ENCODE peak calls at places on chromosome 6, in nine cellular contexts. X is fibroblast of lung; A is tibial artery; S is PC-9; V is dorsolateral prefrontal cortex; U is right lobe of liver; Y is PC-3; M is CD8-positive, alpha-beta memory T cell; J is heart right ventricle. G is an unnamed sample.
A peak's percentile ranks its signal among the peaks of the same experiment; 100 is the strongest.

GRCh38 chr6:35603326-35604202 is 85.2 kb downstream of the FKBP5 start:
- DNase-seq in M (no peak), A (peak; percentile 26), Y (peak; percentile 67), U (no peak), J (no peak), V (no peak), S (peak; percentile 67), X (peak; percentile 36), G (no peak)

GRCh38 chr6:42420741-42421140 is 31.0 kb downstream of the TRERF1 start:
- DNase-seq in S (no peak), X (no peak), M (no peak), V (no peak), J (no peak), A (no peak), U (no peak), Y (no peak), G (no peak)

GRCh38 chr6:97963148-97963680 is 680.2 kb upstream of the MMS22L start:
- DNase-seq in U (no peak), Y (peak; percentile 62), V (no peak), M (no peak), J (no peak), S (no peak), X (peak; percentile 82), A (no peak), G (peak; percentile 74)

GRCh38 chr6:128597956-128598355 is 77.6 kb upstream of the PTPRK start:
- DNase-seq in M (no peak), A (no peak), Y (peak; percentile 47), J (no peak), X (peak; percentile 26), S (peak; percentile 48), V (no peak), U (no peak), G (no peak)

GRCh38 chr6:82419859-82420258 is 56.2 kb downstream of the TPBG start:
- DNase-seq in V (no peak), A (no peak), Y (peak; percentile 51), U (no peak), S (no peak), J (no peak), M (no peak), X (peak; percentile 5), G (no peak)

GRCh38 chr6:149963212-149963461 is 606 bp upstream of the ULBP1 start:
- DNase-seq in X (peak; percentile 55), J (no peak), M (no peak), U (no peak), Y (peak; percentile 58), V (no peak), S (peak; percentile 68), A (no peak), G (no peak)

GRCh38 chr6:46051962-46052361 is 36.3 kb upstream of the CLIC5 start:
- DNase-seq in V (no peak), M (no peak), S (no peak), X (peak; percentile 69), U (no peak), J (no peak), A (no peak), Y (no peak), G (no peak)

GRCh38 chr6:29474996-29475395 is 12.8 kb downstream of the MAS1L start:
- DNase-seq in J (no peak), X (no peak), M (no peak), Y (no peak), V (no peak), U (no peak), S (no peak), A (no peak), G (no peak)

GRCh38 chr6:137043710-137044365 is 927 bp downstream of the IL20RA start:
- DNase-seq in Y (peak; percentile 55), U (no peak), V (no peak), S (peak; percentile 57), A (no peak), J (no peak), X (peak; percentile 48), M (no peak), G (no peak)

GRCh38 chr6:137046871-137047412 is 2.2 kb upstream of the IL20RA start:
- DNase-seq in U (no peak), V (no peak), J (no peak), M (no peak), Y (no peak), X (no peak), S (no peak), A (no peak), G (no peak)

GRCh38 chr6:137045221-137045789 is 540 bp upstream of the IL20RA start:
- DNase-seq in U (no peak), V (no peak), Y (peak; percentile 47), M (no peak), J (no peak), S (no peak), X (no peak), A (no peak), G (no peak)

GRCh38 chr6:137040393-137040792 is 4.4 kb downstream of the IL20RA start:
- DNase-seq in M (no peak), A (no peak), X (no peak), S (no peak), V (no peak), U (no peak), J (no peak), Y (no peak), G (no peak)

DNA sequence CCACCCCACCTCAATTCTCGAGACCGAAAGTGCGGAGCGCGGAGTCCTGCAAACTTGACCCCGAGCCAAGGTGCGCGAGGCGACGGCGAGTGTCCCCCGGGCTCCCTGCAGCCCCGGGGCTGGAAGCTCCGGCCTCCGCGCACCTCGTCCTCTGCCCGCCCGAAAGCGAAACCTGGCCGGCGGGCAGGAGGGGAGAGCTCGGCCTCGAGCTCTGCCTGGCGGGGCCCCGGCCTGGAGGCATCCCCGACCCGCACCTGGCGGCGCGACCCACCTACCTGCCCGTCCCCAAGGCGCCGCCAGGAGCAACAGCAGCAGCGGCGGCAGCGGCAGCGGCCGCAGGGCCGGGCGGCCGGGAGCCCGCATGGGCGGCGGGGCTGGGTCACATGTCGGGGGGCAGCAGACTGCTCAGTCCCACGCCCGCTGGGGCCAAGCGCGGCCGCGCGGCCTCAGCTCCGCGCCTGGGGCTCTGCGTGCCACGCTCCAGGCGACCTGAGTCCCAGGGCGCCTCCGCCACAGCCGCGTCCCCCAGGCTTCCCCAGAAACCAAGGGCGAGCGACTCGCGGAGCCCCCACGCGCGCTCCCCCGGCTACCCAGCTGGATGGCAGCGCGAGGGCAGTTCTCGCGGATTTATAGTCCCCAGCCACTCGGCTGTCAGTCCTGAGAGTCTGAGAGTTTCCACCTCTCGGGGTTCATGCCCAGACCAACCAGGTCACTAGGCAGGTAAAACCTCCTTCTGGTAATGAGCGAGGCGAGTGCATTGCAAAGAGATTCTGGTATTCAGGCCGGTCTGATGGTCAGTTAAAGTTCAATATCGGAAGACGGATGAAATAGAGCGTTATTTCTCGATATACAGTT is at the start of gene IL20RA:
- DNase-seq in X (peak; percentile 14), A (no peak), M (no peak), Y (peak; percentile 38), J (peak; percentile 21), S (peak; percentile 61), V (peak; percentile 44), U (peak; percentile 48), G (no peak)
- H3K4me3 ChIP-seq in X (peak within 1 kb of the TSS; percentile 93), A (peak within 1 kb of the TSS; percentile 57), M (peak within 1 kb of the TSS; percentile 25), Y (peak within 1 kb of the TSS; percentile 72), J (peak within 1 kb of the TSS; percentile 67), S (peak within 1 kb of the TSS; percentile 84), V (peak within 1 kb of the TSS; percentile 68), U (peak within 1 kb of the TSS; percentile 49), G (peak within 1 kb of the TSS; percentile 64)

GRCh38 chr6:21604081-21604480 is 10.5 kb downstream of the SOX4 start:
- DNase-seq in M (no peak), A (no peak), U (no peak), J (no peak), X (no peak), V (no peak), Y (no peak), S (no peak), G (no peak)

GRCh38 chr6:21601341-21601740 is 7.8 kb downstream of the SOX4 start:
- DNase-seq in X (no peak), S (no peak), V (no peak), J (no peak), A (no peak), U (no peak), Y (no peak), M (no peak), G (no peak)

GRCh38 chr6:21601932-21602390 is 8.4 kb downstream of the SOX4 start:
- DNase-seq in M (no peak), S (no peak), A (no peak), X (no peak), J (no peak), U (no peak), Y (no peak), V (no peak), G (no peak)

GRCh38 chr6:21599074-21599639 is 5.6 kb downstream of the SOX4 start:
- DNase-seq in X (no peak), Y (no peak), S (no peak), U (no peak), A (no peak), V (no peak), J (no peak), M (no peak), G (no peak)

GRCh38 chr6:21603516-21603952 is 10.0 kb downstream of the SOX4 start:
- DNase-seq in X (no peak), J (no peak), M (no peak), U (no peak), V (no peak), S (no peak), A (no peak), Y (no peak), G (no peak)
- H3K4me3 ChIP-seq in X (no peak overlapping the region), J (no peak overlapping the region), M (no peak overlapping the region), U (no peak overlapping the region), V (no peak overlapping the region), S (no peak overlapping the region), A (no peak overlapping the region), Y (no peak overlapping the region), G (no peak overlapping the region)

DNA sequence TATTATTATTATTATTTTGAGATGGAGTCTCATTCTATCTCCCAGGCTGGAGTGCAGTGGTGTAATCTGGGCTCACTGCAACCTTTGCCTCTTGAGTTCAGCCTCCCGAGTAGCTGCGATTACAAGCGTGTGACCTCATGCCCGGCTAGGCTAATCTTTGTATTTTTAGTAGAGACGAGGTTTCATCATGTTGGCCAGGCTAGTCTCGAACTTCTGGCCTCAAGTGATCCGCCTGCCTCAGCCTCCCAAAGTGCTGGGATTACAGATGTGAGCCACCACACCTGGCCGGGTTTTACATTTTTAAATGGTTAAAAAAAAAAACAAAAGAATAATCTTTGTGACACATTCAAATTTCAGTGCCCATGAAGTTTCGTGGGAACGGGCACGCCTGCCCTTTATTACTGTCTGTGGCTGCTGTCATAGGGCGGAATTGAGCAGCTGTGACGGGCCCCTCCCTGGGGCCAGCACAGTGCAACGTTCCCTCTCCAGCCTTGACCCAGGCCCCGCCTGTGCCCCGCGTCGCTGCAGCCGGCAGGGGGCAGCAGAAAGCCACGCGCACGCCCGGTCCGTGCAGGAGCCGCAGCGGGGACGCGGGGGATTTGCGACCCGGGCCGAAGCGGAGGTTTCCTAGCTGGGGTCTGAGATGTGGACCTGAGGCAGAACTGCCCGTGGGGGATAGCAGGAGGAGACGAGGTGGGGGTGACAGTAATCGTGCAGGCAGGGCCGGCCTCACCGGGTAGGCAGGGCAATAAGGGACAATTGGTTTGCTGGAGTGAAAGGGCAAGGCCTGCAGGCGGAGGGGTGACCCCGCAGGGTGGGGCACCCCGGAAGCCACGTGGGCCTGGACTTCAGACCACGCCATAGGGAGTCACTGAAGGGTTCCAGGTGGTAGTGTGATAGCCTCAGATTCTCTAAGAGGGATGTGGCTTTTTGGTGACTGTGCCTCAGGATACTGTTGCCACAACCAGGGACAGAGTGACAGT is 54.3 kb downstream of the SYTL3 start:
- DNase-seq in A (peak; percentile 69), V (peak; percentile 85), U (peak; percentile 84), S (peak; percentile 88), Y (peak; percentile 68), X (peak; percentile 36), M (peak; percentile 77), J (peak; percentile 75), G (no peak)
- H3K4me3 ChIP-seq in A (peak overlapping the region; percentile 40), V (peak overlapping the region; percentile 46), U (peak overlapping the region; percentile 38), S (peak overlapping the region; percentile 46), Y (peak overlapping the region; percentile 63), X (peak overlapping the region; percentile 43), M (peak overlapping the region; percentile 62), J (peak overlapping the region; percentile 26), G (peak overlapping the region; percentile 33)

DNA sequence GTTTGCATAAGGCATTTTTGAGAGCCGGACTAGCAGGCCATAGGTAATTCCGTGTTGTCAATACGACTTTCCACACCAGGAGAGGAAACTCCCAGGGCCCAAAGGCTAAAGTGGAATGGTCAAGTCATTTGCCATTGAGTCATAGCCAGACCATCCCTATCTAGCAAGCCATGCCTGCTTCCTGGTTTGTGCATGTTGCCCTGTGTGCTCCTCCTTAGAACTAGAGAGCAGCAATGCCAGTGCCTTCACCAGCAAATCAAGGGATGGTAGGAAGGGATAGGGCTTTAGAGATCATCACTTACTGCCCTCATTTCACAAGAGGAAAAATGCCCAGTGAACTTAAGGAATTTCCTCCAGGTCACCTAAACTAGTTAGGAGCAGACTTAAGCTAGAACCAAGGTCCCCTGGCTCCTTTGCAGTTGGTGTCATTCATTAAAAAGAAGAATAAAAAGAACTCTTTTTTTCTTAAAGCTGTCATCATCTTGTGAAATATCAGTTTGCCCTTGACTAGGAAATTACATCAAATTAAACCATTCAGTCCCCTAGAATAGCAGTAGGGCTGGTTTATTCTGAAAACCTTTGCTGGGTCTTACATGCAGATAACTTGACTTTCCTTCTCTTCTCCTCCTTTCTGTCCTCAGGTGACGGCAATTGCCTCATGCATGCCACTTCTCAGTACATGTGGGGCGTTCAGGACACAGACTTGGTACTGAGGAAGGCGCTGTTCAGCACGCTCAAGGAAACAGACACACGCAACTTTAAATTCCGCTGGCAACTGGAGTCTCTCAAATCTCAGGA is 7.3 kb downstream of the TNFAIP3 start:
- DNase-seq in U (no peak), X (no peak), A (no peak), J (no peak), S (peak; percentile 50), Y (no peak), V (no peak), M (no peak), G (no peak)
- H3K4me3 ChIP-seq in U (no peak overlapping the region), X (no peak overlapping the region), A (no peak overlapping the region), J (no peak overlapping the region), S (no peak overlapping the region), Y (no peak overlapping the region), V (no peak overlapping the region), M (no peak overlapping the region), G (no peak overlapping the region)

G was measured in LNCaP clone FGC.